ENCODE peak calls at places on chromosomes 5 and 9, in ten cellular contexts. X is immature natural killer cell; O is stimulated activated CD4-positive, alpha-beta T cell treated with anti-CD3 and anti-CD28 coated beads, Interleukin-15, amount 100 ng/mL, for 1 hour; N is stimulated activated CD8-positive, alpha-beta memory T cell treated with anti-CD3 and anti-CD28 coated beads, Interleukin-12 subunit alpha, Interleukin-12 subunit beta, amount 100 ng/mL, for 1 hour; T is body of pancreas; P is hepatocyte; Q is ovary; S is GM19239; J is heart left ventricle; K is activated CD8-positive, alpha-beta memory T cell treated with anti-CD3 and anti-CD28 coated beads, Interleukin-2, amount 10 ng/mL, durations not matched to agents 7 days and 5 days. Y is an unnamed sample.
A peak's percentile ranks its signal among the peaks of the same experiment; 100 is the strongest.

GRCh38 chr5:24742334-24742733 is 97.6 kb upstream of the CDH10 start:
- DNase-seq in J (no peak), N (no peak), S (no peak), Q (no peak), O (no peak), K (no peak), X (no peak), T (no peak), P (no peak), Y (no peak)

GRCh38 chr9:35618854-35619799 is 914 bp upstream of the CD72 start:
- DNase-seq in O (no peak), J (no peak), Q (no peak), S (no peak), P (no peak), N (peak; percentile 27), X (peak; percentile 86), T (no peak), K (peak; percentile 93), Y (no peak)

GRCh38 chr5:160165137-160166068 is 46.2 kb upstream of the PWWP2A start:
- DNase-seq in J (peak; percentile 87), X (peak; percentile 10), P (peak; percentile 81), K (no peak), N (no peak), S (no peak), T (peak; percentile 83), O (no peak), Q (peak; percentile 94), Y (peak; percentile 90)

GRCh38 chr9:73067074-73067473 is 84.6 kb upstream of the ANXA1 start:
- DNase-seq in O (no peak), T (no peak), K (no peak), X (no peak), Q (no peak), N (no peak), J (no peak), P (no peak), S (no peak), Y (no peak)

GRCh38 chr5:41270423-41271251 is 57.3 kb upstream of the C6 start:
- DNase-seq in N (no peak), K (no peak), P (peak; percentile 68), T (peak; percentile 64), Q (peak; percentile 50), J (peak; percentile 57), O (no peak), X (no peak), S (no peak), Y (peak; percentile 66)

GRCh38 chr5:151094054-151094858 is 13.4 kb upstream of the TNIP1 start:
- DNase-seq in P (peak; percentile 50), X (peak; percentile 72), N (peak; percentile 29), Q (no peak), S (peak; percentile 53), O (peak; percentile 29), T (no peak), J (no peak), K (peak; percentile 87), Y (no peak)

GRCh38 chr5:126271141-126271540 is 152.1 kb upstream of the GRAMD2B start:
- DNase-seq in N (no peak), J (no peak), P (no peak), K (no peak), X (no peak), S (no peak), Q (no peak), T (no peak), O (no peak), Y (no peak)

GRCh38 chr9:18566125-18566524 is 92.2 kb downstream of the ADAMTSL1 start:
- DNase-seq in Q (no peak), T (no peak), O (no peak), X (no peak), N (no peak), P (no peak), K (no peak), J (no peak), S (no peak), Y (no peak)

GRCh38 chr9:113599647-113600476 is 136.3 kb downstream of the RGS3 start:
- DNase-seq in X (no peak), Q (no peak), J (peak; percentile 63), P (peak; percentile 53), N (no peak), O (no peak), S (no peak), T (no peak), K (no peak), Y (peak; percentile 18)

GRCh38 chr9:114464652-114465051 is 40.6 kb downstream of the WHRN start:
- DNase-seq in K (no peak), P (no peak), S (no peak), J (no peak), O (no peak), Q (no peak), X (no peak), T (no peak), N (no peak), Y (no peak)

GRCh38 chr5:10018670-10019069 is 231.0 kb downstream of the ATPSCKMT start:
- DNase-seq in T (no peak), P (peak; percentile 9), S (no peak), Q (no peak), O (no peak), N (no peak), K (no peak), J (no peak), X (no peak), Y (no peak)

GRCh38 chr5:33300209-33300742 is 140.5 kb upstream of the TARS1 start:
- DNase-seq in X (no peak), P (no peak), Q (no peak), O (no peak), N (no peak), T (no peak), S (no peak), K (no peak), J (no peak), Y (no peak)

GRCh38 chr9:105681724-105682123 is 12.6 kb upstream of the TMEM38B start:
- DNase-seq in S (no peak), T (no peak), N (no peak), Q (no peak), X (no peak), O (no peak), J (no peak), P (peak; percentile 9), K (no peak), Y (no peak)

GRCh38 chr5:173282916-173283315 is 45.3 kb downstream of the STC2 start:
- DNase-seq in Q (no peak), P (no peak), K (no peak), O (no peak), X (no peak), T (no peak), S (no peak), J (no peak), N (no peak), Y (no peak)

GRCh38 chr5:172901012-172901780 is 58.0 kb upstream of the RPL26L1 start:
- DNase-seq in J (peak; percentile 80), Q (peak; percentile 79), O (no peak), S (no peak), X (peak; percentile 16), N (no peak), K (no peak), T (peak; percentile 95), P (peak; percentile 61), Y (peak; percentile 84)

GRCh38 chr5:132621699-132622098 is 36.3 kb upstream of the IL13 start:
- DNase-seq in X (no peak), T (no peak), Q (no peak), P (no peak), J (no peak), O (no peak), S (no peak), K (no peak), N (no peak), Y (no peak)

GRCh38 chr9:115944166-115944948 is 209.2 kb upstream of the PAPPA start:
- DNase-seq in N (no peak), T (peak; percentile 66), K (no peak), P (peak; percentile 76), S (no peak), J (peak; percentile 54), X (no peak), Q (no peak), O (no peak), Y (peak; percentile 58)

GRCh38 chr5:138033275-138033808 is 463 bp upstream of the FAM13B start:
- DNase-seq in P (no peak), O (no peak), J (no peak), K (peak; percentile 41), Q (no peak), T (no peak), S (no peak), X (no peak), N (no peak), Y (no peak)

GRCh38 chr5:96562614-96563013 is 99.6 kb upstream of the CAST start:
- DNase-seq in S (no peak), N (no peak), P (no peak), K (no peak), X (no peak), O (no peak), J (no peak), Q (no peak), T (no peak), Y (no peak)

GRCh38 chr9:109206670-109207069 is 39.6 kb upstream of the FRRS1L start:
- DNase-seq in J (no peak), Q (no peak), N (no peak), O (no peak), T (no peak), X (no peak), P (peak; percentile 32), S (no peak), K (no peak), Y (no peak)

GRCh38 chr9:24011206-24011605 is 185.2 kb upstream of the ELAVL2 start:
- DNase-seq in P (no peak), S (no peak), N (no peak), J (no peak), K (no peak), X (no peak), Q (no peak), O (no peak), T (no peak), Y (no peak)

GRCh38 chr9:113668057-113668456 is 204.5 kb downstream of the RGS3 start:
- DNase-seq in J (no peak), K (no peak), T (no peak), Q (no peak), S (no peak), O (no peak), X (no peak), P (no peak), N (no peak), Y (no peak)

GRCh38 chr5:140573683-140574082 is 9.1 kb downstream of the SLC35A4 start:
- DNase-seq in K (no peak), O (no peak), S (no peak), P (no peak), X (no peak), N (no peak), T (no peak), Q (no peak), J (no peak), Y (no peak)

GRCh38 chr9:116592926-116593325 is 94.2 kb upstream of the TRIM32 start:
- DNase-seq in P (no peak), J (no peak), X (no peak), O (no peak), Q (no peak), N (no peak), S (no peak), T (no peak), K (no peak), Y (no peak)

GRCh38 chr9:126515873-126516505 is 97.7 kb upstream of the LMX1B start:
- DNase-seq in S (no peak), T (no peak), K (no peak), Q (no peak), P (no peak), N (no peak), J (no peak), O (no peak), X (no peak), Y (no peak)

GRCh38 chr9:97773723-97774122 is 76.6 kb upstream of the XPA start:
- DNase-seq in S (no peak), T (peak; percentile 19), P (no peak), X (no peak), K (no peak), N (no peak), Q (no peak), J (no peak), O (no peak), Y (no peak)

GRCh38 chr5:90037646-90038045 is 371.9 kb downstream of the CETN3 start:
- DNase-seq in O (no peak), J (no peak), N (no peak), K (no peak), P (peak; percentile 15), X (no peak), T (no peak), Q (no peak), S (no peak), Y (no peak)

GRCh38 chr9:135707449-135708138 is 5.6 kb downstream of the KCNT1 start:
- DNase-seq in T (no peak), Q (peak; percentile 77), S (no peak), X (no peak), K (no peak), O (no peak), J (no peak), N (no peak), P (no peak), Y (peak; percentile 26)

Y was measured in adrenal gland.